ENCODE peak calls at places on chromosomes 3 and 15, in five cellular contexts. D is activated gamma-delta T cell treated with anti-CD3 and anti-CD28 coated beads, Interleukin-2, amount 50 U/mL, for 16 hours; I is H7; H is NCI-H2029 treated with DMSO at 0.1 percent for 48 hours; Q is stimulated activated naive B cell treated with anti-CD40 and anti-IgM and Interleukin-4, amounts not matched to agents 10 μg/mL and 1 μg/mL and 100 μg/mL, for 72 hours. S is an unnamed sample.

GRCh38 chr15:33908396-33908795 is 59.9 kb upstream of the CHRM5 start:
- DNase-seq in I (no peak), H (no peak), D (no peak), Q (no peak), S (no peak)

GRCh38 chr15:62600376-62600775 is 435.3 kb upstream of the C2CD4B start:
- DNase-seq in H (no peak), Q (no peak), I (no peak), D (no peak), S (no peak)

GRCh38 chr15:28888302-28888894 is 2.6 kb downstream of the APBA2 start:
- DNase-seq in Q (no peak), I (no peak), D (no peak), H (no peak), S (no peak)

GRCh38 chr15:67820992-67821783 is 4.1 kb upstream of the SKOR1 start:
- DNase-seq in D (no peak), Q (no peak), H (no peak), I (peak), S (peak)

GRCh38 chr3:144294659-144295538 is 323.3 kb downstream of the DIPK2A start:
- DNase-seq in Q (no peak), I (no peak), H (no peak), D (no peak), S (no peak)

GRCh38 chr15:48520376-48521155 is 124.9 kb downstream of the FBN1 start:
- DNase-seq in I (peak), D (no peak), H (no peak), Q (no peak), S (peak)

GRCh38 chr3:185405664-185406063 is 42.7 kb downstream of the MAP3K13 start:
- DNase-seq in I (no peak), Q (no peak), H (no peak), D (no peak), S (no peak)

GRCh38 chr3:133843634-133844033 is 38.0 kb downstream of the SRPRB start:
- DNase-seq in I (no peak), H (no peak), Q (no peak), D (no peak), S (no peak)

GRCh38 chr15:91021516-91022074 is 799 bp downstream of the VPS33B start:
- DNase-seq in Q (no peak), H (no peak), I (no peak), D (no peak), S (no peak)

GRCh38 chr3:132382688-132383194 is 34.6 kb upstream of the DNAJC13 start:
- DNase-seq in H (no peak), Q (no peak), D (no peak), I (peak), S (peak)

GRCh38 chr15:42253300-42253699 is 19.7 kb upstream of the GANC start:
- DNase-seq in H (no peak), I (no peak), Q (no peak), D (no peak), S (no peak)

GRCh38 chr3:188901126-188901525 is 270.6 kb upstream of the TPRG1 start:
- DNase-seq in I (no peak), Q (no peak), D (no peak), H (no peak), S (no peak)

GRCh38 chr3:62019906-62020305 is 353.4 kb downstream of the FEZF2 start:
- DNase-seq in Q (no peak), D (no peak), I (no peak), H (no peak), S (no peak)

GRCh38 chr15:52527898-52528464 is 699 bp downstream of the MYO5A start:
- DNase-seq in I (peak), H (no peak), Q (no peak), D (no peak), S (peak)

GRCh38 chr3:53161820-53162671 is 1.0 kb downstream of the PRKCD start:
- DNase-seq in I (peak), Q (peak), D (peak), H (no peak), S (peak)

GRCh38 chr3:169760479-169760878 is 4.4 kb downstream of the TERC start:
- DNase-seq in D (no peak), H (no peak), I (no peak), Q (no peak), S (no peak)

GRCh38 chr15:64865998-64866520 is 24.3 kb downstream of the PLEKHO2 start:
- DNase-seq in H (no peak), Q (no peak), I (peak), D (no peak), S (peak)

GRCh38 chr3:123768480-123769359 is 115.4 kb downstream of the MYLK start:
- DNase-seq in Q (no peak), D (no peak), I (no peak), H (no peak), S (no peak)

GRCh38 chr15:50248994-50249586 is 16.4 kb downstream of the HDC start:
- DNase-seq in Q (no peak), D (no peak), I (no peak), H (no peak), S (no peak)

GRCh38 chr3:120174811-120175210 is 80.6 kb upstream of the GSK3B start:
- DNase-seq in H (no peak), D (no peak), I (no peak), Q (no peak), S (no peak)

GRCh38 chr3:30655187-30655812 is 48.9 kb downstream of the TGFBR2 start:
- DNase-seq in D (no peak), H (peak), I (no peak), Q (no peak), S (no peak)

GRCh38 chr3:11499144-11499543 is 144.6 kb downstream of the VGLL4 start:
- DNase-seq in I (no peak), Q (no peak), H (no peak), D (no peak), S (no peak)

GRCh38 chr3:42839616-42840015 is 30.4 kb downstream of the ACKR2 start:
- DNase-seq in I (peak), D (no peak), H (peak), Q (peak), S (peak)

GRCh38 chr3:46887980-46888494 is 10.5 kb downstream of the PTH1R start:
- DNase-seq in D (no peak), I (no peak), H (no peak), Q (no peak), S (peak)

GRCh38 chr3:16171009-16171408 is 3.5 kb upstream of the GALNT15 start:
- DNase-seq in H (no peak), D (no peak), I (no peak), Q (no peak), S (no peak)

GRCh38 chr15:51908312-51908711 is 63.3 kb downstream of the LEO1 start:
- DNase-seq in H (no peak), D (no peak), Q (no peak), I (no peak), S (no peak)

GRCh38 chr15:67070150-67070549 is 4.7 kb downstream of the SMAD3 start:
- DNase-seq in D (no peak), H (no peak), I (peak), Q (no peak), S (no peak)

S was measured in GM23338.